ENCODE peak calls at places on chromosomes 6 and 20, in seven cellular contexts. R is CD4-positive, alpha-beta T cell; Y is heart right ventricle; I is naive thymus-derived CD4-positive, alpha-beta T cell; Z is mesendoderm; U is tibial artery; S is uterus. H is an unnamed sample.

GRCh38 chr6:72414648-72415047 is 207.2 kb upstream of the KCNQ5 start:
- DNase-seq in R (no peak), Y (no peak), I (no peak), Z (no peak), U (no peak), S (no peak), H (no peak)

GRCh38 chr20:36482044-36482473 is 59.3 kb upstream of the MYL9 start:
- DNase-seq in R (no peak), Y (peak; percentile 51), I (no peak), Z (no peak), U (peak; percentile 85), S (no peak), H (peak; percentile 28)

GRCh38 chr6:88494401-88495140 is 328.4 kb upstream of the CNR1 start:
- DNase-seq in R (no peak), Y (no peak), I (no peak), Z (no peak), U (no peak), S (no peak), H (no peak)

GRCh38 chr6:11232968-11233626 is 629 bp upstream of the NEDD9 start:
- DNase-seq in R (no peak), Y (no peak), I (no peak), Z (peak; percentile 79), U (peak; percentile 65), S (no peak), H (no peak)

GRCh38 chr6:44223471-44224153 is at the start of gene SLC29A1:
- DNase-seq in R (peak; percentile 80), Y (peak; percentile 85), I (peak; percentile 79), Z (peak; percentile 86), U (peak; percentile 93), S (peak; percentile 74), H (peak; percentile 20)

GRCh38 chr20:3658708-3659491 is 4.3 kb downstream of the GFRA4 start:
- DNase-seq in R (no peak), Y (no peak), I (no peak), Z (no peak), U (peak; percentile 39), S (no peak), H (no peak)

GRCh38 chr6:39130691-39131090 is 15.7 kb upstream of the SAYSD1 start:
- DNase-seq in R (no peak), Y (no peak), I (no peak), Z (no peak), U (no peak), S (no peak), H (no peak)

GRCh38 chr20:25274481-25274880 is 26.6 kb downstream of the PYGB start:
- DNase-seq in R (no peak), Y (no peak), I (no peak), Z (no peak), U (peak; percentile 58), S (peak; percentile 11), H (no peak)

GRCh38 chr6:82364087-82365010 is 732 bp downstream of the TPBG start:
- DNase-seq in R (no peak), Y (peak; percentile 62), I (no peak), Z (peak; percentile 91), U (peak; percentile 77), S (peak; percentile 46), H (no peak)

GRCh38 chr20:58378704-58379103 is 10.3 kb upstream of the VAPB start:
- DNase-seq in R (no peak), Y (no peak), I (no peak), Z (no peak), U (no peak), S (no peak), H (no peak)

GRCh38 chr20:32650545-32650944 is 23.2 kb downstream of the C20orf203 start:
- DNase-seq in R (no peak), Y (no peak), I (no peak), Z (no peak), U (no peak), S (no peak), H (no peak)

GRCh38 chr20:36538026-36538764 is 3.1 kb upstream of the MYL9 start:
- DNase-seq in R (no peak), Y (no peak), I (no peak), Z (no peak), U (peak; percentile 66), S (no peak), H (no peak)

GRCh38 chr6:83879746-83880145 is 20.3 kb downstream of the CYB5R4 start:
- DNase-seq in R (no peak), Y (no peak), I (no peak), Z (no peak), U (no peak), S (no peak), H (no peak)

GRCh38 chr20:41408131-41408789 is 41.6 kb upstream of the EMILIN3 start:
- DNase-seq in R (no peak), Y (no peak), I (no peak), Z (no peak), U (no peak), S (no peak), H (no peak)

GRCh38 chr6:79604583-79605037 is 26.5 kb upstream of the SH3BGRL2 start:
- DNase-seq in R (no peak), Y (no peak), I (no peak), Z (no peak), U (no peak), S (no peak), H (no peak)

GRCh38 chr6:156699017-156699421 is 78.2 kb upstream of the ARID1B start:
- DNase-seq in R (no peak), Y (no peak), I (no peak), Z (no peak), U (no peak), S (no peak), H (no peak)

GRCh38 chr6:19478992-19479391 is 358.2 kb upstream of the ID4 start:
- DNase-seq in R (no peak), Y (no peak), I (no peak), Z (no peak), U (no peak), S (no peak), H (no peak)

GRCh38 chr20:21421601-21422236 is 24.4 kb upstream of the NKX2-4 start:
- DNase-seq in R (no peak), Y (no peak), I (no peak), Z (no peak), U (no peak), S (no peak), H (no peak)

GRCh38 chr6:40948598-40948997 is 90.4 kb downstream of the UNC5CL start:
- DNase-seq in R (no peak), Y (no peak), I (no peak), Z (peak; percentile 37), U (no peak), S (no peak), H (no peak)

DNA sequence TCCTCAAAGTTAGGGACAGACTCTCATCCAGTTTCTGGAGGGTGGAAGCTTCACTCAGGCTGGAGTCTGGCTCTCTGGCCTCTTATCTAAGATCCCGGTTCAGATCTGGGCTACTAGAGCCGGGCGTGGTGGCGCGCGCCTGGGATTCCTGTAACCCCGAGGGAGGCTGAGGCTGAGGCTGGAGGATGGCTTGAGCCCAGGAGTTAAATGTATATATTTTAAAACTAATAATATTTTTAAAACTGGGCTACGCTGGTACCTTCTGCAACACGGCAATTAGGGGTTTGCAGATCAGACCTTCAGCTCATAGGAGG is 710 bp upstream of the ZNF343 start:
- DNase-seq in R (no peak), Y (no peak), I (no peak), Z (peak; percentile 65), U (no peak), S (no peak), H (no peak)
- H3K27ac ChIP-seq in R (no peak overlapping the region), Y (peak overlapping the region; percentile 96), I (peak overlapping the region; percentile 84), Z (no peak overlapping the region), U (peak overlapping the region; percentile 88), S (peak overlapping the region; percentile 77), H (peak overlapping the region; percentile 95)

DNA sequence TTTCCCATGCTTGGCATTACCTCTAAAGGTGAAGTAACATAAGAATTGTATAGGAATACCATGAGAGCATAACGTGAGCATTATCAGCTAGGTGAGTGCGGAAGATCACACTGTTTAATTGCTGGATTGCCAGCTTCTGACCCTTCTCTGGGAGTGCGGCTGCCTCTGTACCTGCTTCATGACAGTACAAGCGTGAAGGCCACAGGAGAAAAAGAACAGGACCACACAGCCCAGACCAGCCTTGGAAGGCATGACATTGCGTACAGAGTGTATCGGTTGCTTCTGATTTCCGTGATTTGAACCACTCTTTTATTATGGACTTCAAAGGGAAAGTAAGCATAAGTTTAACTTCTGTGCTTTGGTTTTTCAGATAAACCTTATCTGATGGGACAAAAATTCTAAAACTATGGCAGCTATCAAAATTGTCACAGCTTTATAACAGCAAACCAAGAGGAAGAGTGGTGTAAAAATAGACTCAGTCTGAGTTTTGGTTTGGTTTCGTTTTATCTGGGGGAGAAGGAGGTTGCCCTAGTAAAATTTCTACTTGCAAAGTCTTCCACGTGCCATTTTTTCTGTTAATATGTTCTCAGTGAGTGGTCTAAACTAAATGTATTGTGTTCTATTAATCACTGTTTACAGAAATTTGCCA is 97.4 kb downstream of the RPP40 start:
- DNase-seq in R (no peak), Y (no peak), I (peak; percentile 8), Z (no peak), U (no peak), S (no peak), H (no peak)
- H3K27ac ChIP-seq in R (no peak overlapping the region), Y (no peak overlapping the region), I (no peak overlapping the region), Z (no peak overlapping the region), U (no peak overlapping the region), S (peak overlapping the region; percentile 87), H (peak overlapping the region; percentile 6)

DNA sequence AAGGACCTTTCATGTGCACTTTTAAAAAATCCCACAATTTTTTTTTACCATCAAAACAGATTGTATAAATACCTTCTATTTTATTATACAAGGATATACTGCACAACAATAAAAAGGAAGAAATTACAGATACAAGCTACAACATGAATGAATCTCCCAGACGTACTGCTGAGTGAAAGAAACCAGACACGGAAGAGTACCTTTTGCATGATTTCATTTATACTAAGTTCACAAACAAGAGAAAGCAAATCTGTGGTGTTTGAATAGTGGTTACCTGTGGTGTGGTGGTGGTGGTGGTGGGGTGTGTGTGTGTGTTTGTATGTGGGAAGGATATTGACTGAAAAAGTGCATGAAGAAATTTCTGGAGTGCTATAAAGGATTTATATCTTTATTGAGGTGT is 6.8 kb upstream of the PLCB4 start:
- DNase-seq in R (no peak), Y (no peak), I (no peak), Z (no peak), U (no peak), S (no peak), H (no peak)
- H3K27ac ChIP-seq in R (no peak overlapping the region), Y (no peak overlapping the region), I (no peak overlapping the region), Z (no peak overlapping the region), U (no peak overlapping the region), S (no peak overlapping the region), H (no peak overlapping the region)

DNA sequence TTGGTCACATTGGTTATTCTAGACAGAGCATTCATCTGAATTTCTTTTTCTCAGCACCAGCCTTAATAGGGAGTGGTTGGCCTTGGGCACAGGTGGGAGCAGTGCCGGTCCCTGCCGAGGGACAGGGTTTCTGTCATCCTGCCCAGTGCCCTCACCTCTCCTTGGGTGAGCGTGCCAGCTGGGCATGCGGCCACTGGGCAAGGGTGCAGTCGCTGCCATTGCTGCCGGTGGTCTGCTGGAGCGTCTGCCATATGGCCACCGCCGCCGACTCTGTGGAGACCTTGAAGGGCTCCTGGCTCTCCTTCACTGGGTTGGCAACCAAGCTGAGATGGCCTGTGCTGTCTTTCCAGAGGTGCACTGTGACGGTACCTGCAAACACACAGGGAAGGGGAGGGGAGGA is 16.4 kb upstream of the UQCC2 start:
- DNase-seq in R (no peak), Y (peak; percentile 76), I (no peak), Z (no peak), U (no peak), S (no peak), H (no peak)
- H3K27ac ChIP-seq in R (no peak overlapping the region), Y (peak overlapping the region; percentile 77), I (no peak overlapping the region), Z (no peak overlapping the region), U (no peak overlapping the region), S (no peak overlapping the region), H (no peak overlapping the region)